ENCODE peak calls at places on chromosomes 3 and 15, in ten cellular contexts. P is fibroblast of lung; D is uterus; O is CD4-positive, alpha-beta T cell; T is fibroblast of mammary gland; Z is neural progenitor cell; W is body of pancreas; V is breast epithelium; U is mesothelial cell of epicardium; C is WTC11. L is an unnamed sample.

GRCh38 chr15:26872206-26872605 is 5.3 kb downstream of the GABRA5 start:
- DNase-seq in P (no peak), D (no peak), O (no peak), T (no peak), Z (peak), W (no peak), V (no peak), U (no peak), C (no peak), L (no peak)

GRCh38 chr3:45225465-45226205 is 452 bp downstream of the TMEM158 start:
- DNase-seq in P (peak), D (no peak), O (peak), T (no peak), Z (peak), W (no peak), V (no peak), U (peak), C (peak), L (peak)

GRCh38 chr3:18656410-18656809 is 231.3 kb upstream of the SATB1 start:
- DNase-seq in P (no peak), D (no peak), O (no peak), T (no peak), Z (no peak), W (no peak), V (no peak), U (no peak), C (no peak), L (no peak)

GRCh38 chr15:98904466-98905048 is 103.0 kb downstream of the PGPEP1L start:
- DNase-seq in P (peak), D (no peak), O (no peak), T (peak), Z (peak), W (no peak), V (no peak), U (no peak), C (peak), L (peak)

GRCh38 chr3:36650271-36650671 is 114.1 kb downstream of the DCLK3 start:
- DNase-seq in P (peak), D (no peak), O (no peak), T (no peak), Z (no peak), W (no peak), V (no peak), U (no peak), C (no peak), L (no peak)

GRCh38 chr3:128864351-128864811 is 15.0 kb upstream of the ACAD9 start:
- DNase-seq in P (no peak), D (peak), O (no peak), T (peak), Z (peak), W (peak), V (no peak), U (no peak), C (no peak), L (no peak)

GRCh38 chr3:63029326-63029725 is 154.1 kb upstream of the CADPS start:
- DNase-seq in P (no peak), D (no peak), O (no peak), T (no peak), Z (no peak), W (no peak), V (no peak), U (no peak), C (no peak), L (no peak)

GRCh38 chr15:57592426-57592825 is 722 bp downstream of the MYZAP start:
- DNase-seq in P (no peak), D (no peak), O (no peak), T (no peak), Z (no peak), W (no peak), V (no peak), U (no peak), C (no peak), L (no peak)

GRCh38 chr3:172591876-172592771 is 68.9 kb upstream of the TNFSF10 start:
- DNase-seq in P (peak), D (no peak), O (peak), T (no peak), Z (no peak), W (no peak), V (no peak), U (no peak), C (no peak), L (no peak)

GRCh38 chr3:124685481-124685880 is 44.8 kb upstream of the UMPS start:
- DNase-seq in P (peak), D (no peak), O (no peak), T (peak), Z (no peak), W (no peak), V (no peak), U (no peak), C (no peak), L (no peak)

GRCh38 chr3:135920275-135920674 is 45.3 kb upstream of the PPP2R3A start:
- DNase-seq in P (no peak), D (no peak), O (no peak), T (no peak), Z (no peak), W (no peak), V (no peak), U (no peak), C (no peak), L (no peak)

GRCh38 chr3:188962253-188963247 is 209.2 kb upstream of the TPRG1 start:
- DNase-seq in P (no peak), D (no peak), O (no peak), T (no peak), Z (no peak), W (no peak), V (no peak), U (no peak), C (no peak), L (no peak)

GRCh38 chr3:128461731-128462130 is 5.0 kb downstream of the DNAJB8 start:
- DNase-seq in P (no peak), D (no peak), O (no peak), T (no peak), Z (no peak), W (no peak), V (no peak), U (no peak), C (no peak), L (no peak)

GRCh38 chr15:80777137-80777536 is 2.0 kb upstream of the CEMIP start:
- DNase-seq in P (peak), D (no peak), O (no peak), T (peak), Z (no peak), W (peak), V (no peak), U (no peak), C (no peak), L (no peak)

GRCh38 chr15:100141304-100142080 is 200.3 kb downstream of the ADAMTS17 start:
- DNase-seq in P (peak), D (no peak), O (no peak), T (no peak), Z (no peak), W (no peak), V (no peak), U (no peak), C (no peak), L (no peak)

GRCh38 chr3:41274944-41275668 is 75.8 kb downstream of the CTNNB1 start:
- DNase-seq in P (peak), D (no peak), O (no peak), T (peak), Z (no peak), W (no peak), V (no peak), U (no peak), C (no peak), L (no peak)

GRCh38 chr3:128804017-128804816 is 75.2 kb upstream of the ACAD9 start:
- DNase-seq in P (peak), D (no peak), O (no peak), T (peak), Z (no peak), W (no peak), V (no peak), U (no peak), C (no peak), L (no peak)

GRCh38 chr3:192090586-192090985 is 629.6 kb downstream of the PYDC2 start:
- DNase-seq in P (peak), D (no peak), O (no peak), T (no peak), Z (peak), W (no peak), V (no peak), U (no peak), C (peak), L (no peak)

GRCh38 chr3:122893282-122893681 is 98.4 kb downstream of the SLC49A4 start:
- DNase-seq in P (peak), D (no peak), O (no peak), T (no peak), Z (no peak), W (no peak), V (no peak), U (no peak), C (no peak), L (no peak)

GRCh38 chr3:127887321-127887720 is 27.7 kb upstream of the KBTBD12 start:
- DNase-seq in P (peak), D (no peak), O (no peak), T (peak), Z (no peak), W (no peak), V (no peak), U (no peak), C (no peak), L (no peak)

GRCh38 chr3:40841131-40841530 is 316.4 kb downstream of the ZNF621 start:
- DNase-seq in P (no peak), D (no peak), O (no peak), T (no peak), Z (no peak), W (no peak), V (no peak), U (no peak), C (no peak), L (no peak)

GRCh38 chr15:42289166-42289565 is 15.9 kb upstream of the TMEM87A start:
- DNase-seq in P (no peak), D (no peak), O (no peak), T (no peak), Z (no peak), W (no peak), V (no peak), U (no peak), C (no peak), L (no peak)

GRCh38 chr3:185815391-185816282 is 9.2 kb downstream of the IGF2BP2 start:
- DNase-seq in P (peak), D (no peak), O (no peak), T (no peak), Z (peak), W (no peak), V (no peak), U (no peak), C (no peak), L (no peak)

GRCh38 chr15:73950479-73951043 is 24.3 kb downstream of the LOXL1 start:
- DNase-seq in P (no peak), D (no peak), O (no peak), T (peak), Z (no peak), W (peak), V (no peak), U (no peak), C (no peak), L (no peak)

GRCh38 chr3:129313415-129313982 is 34.8 kb downstream of the HMCES start:
- DNase-seq in P (no peak), D (no peak), O (peak), T (peak), Z (no peak), W (peak), V (peak), U (no peak), C (no peak), L (no peak)

GRCh38 chr3:64300790-64301423 is 75.6 kb upstream of the PRICKLE2 start:
- DNase-seq in P (peak), D (no peak), O (no peak), T (peak), Z (no peak), W (no peak), V (no peak), U (no peak), C (no peak), L (no peak)

GRCh38 chr3:10930641-10931040 is 61.9 kb upstream of the SLC6A1 start:
- DNase-seq in P (no peak), D (no peak), O (no peak), T (no peak), Z (no peak), W (no peak), V (no peak), U (no peak), C (no peak), L (no peak)

GRCh38 chr3:55615694-55616310 is 128.7 kb upstream of the WNT5A start:
- DNase-seq in P (no peak), D (no peak), O (no peak), T (no peak), Z (peak), W (peak), V (peak), U (no peak), C (peak), L (no peak)

GRCh38 chr3:169232863-169233262 is 430.6 kb downstream of the MECOM start:
- DNase-seq in P (peak), D (no peak), O (no peak), T (peak), Z (no peak), W (no peak), V (no peak), U (no peak), C (no peak), L (no peak)

GRCh38 chr15:89052474-89052873 is 35.8 kb upstream of the ABHD2 start:
- DNase-seq in P (peak), D (no peak), O (no peak), T (peak), Z (no peak), W (peak), V (peak), U (no peak), C (no peak), L (no peak)

GRCh38 chr3:52528596-52529375 is 4.9 kb downstream of the NT5DC2 start:
- DNase-seq in P (no peak), D (no peak), O (no peak), T (no peak), Z (peak), W (no peak), V (no peak), U (no peak), C (peak), L (no peak)

GRCh38 chr15:68492855-68493254 is 60.9 kb upstream of the ITGA11 start:
- DNase-seq in P (peak), D (peak), O (no peak), T (peak), Z (no peak), W (no peak), V (no peak), U (no peak), C (no peak), L (no peak)

DNA sequence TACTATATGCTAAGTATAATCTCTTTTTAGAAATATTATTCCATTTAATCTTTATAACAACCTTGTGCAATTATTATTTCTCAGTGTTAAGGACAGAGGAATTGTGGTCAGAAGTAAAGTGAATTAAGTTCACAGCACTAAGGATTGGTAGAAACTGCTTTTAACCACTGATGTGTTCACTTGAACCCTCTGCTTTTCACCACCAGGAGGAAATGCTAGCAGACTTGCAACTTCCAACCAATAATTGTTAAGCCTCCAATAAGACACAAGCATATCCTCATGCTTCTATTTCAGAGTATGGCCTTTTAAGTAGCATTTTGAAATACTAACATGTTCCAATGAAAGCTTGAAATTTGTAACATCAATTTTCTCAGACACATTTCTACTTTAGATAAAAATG is 527.4 kb downstream of the SI start:
- DNase-seq in P (no peak), D (no peak), O (no peak), T (no peak), Z (no peak), W (no peak), V (no peak), U (no peak), C (no peak), L (no peak)
- TF ChIP-seq CTCF in P (no peak), D (no peak), O (no peak), T (no peak), Z (peak), W (no peak), V (no peak), U (no peak), C (no peak), L (peak)

GRCh38 chr3:14231998-14232501 is 53.4 kb downstream of the LSM3 start:
- DNase-seq in P (peak), D (no peak), O (no peak), T (no peak), Z (no peak), W (no peak), V (no peak), U (no peak), C (no peak), L (no peak)

GRCh38 chr3:14231145-14231990 is 52.8 kb downstream of the LSM3 start:
- DNase-seq in P (no peak), D (no peak), O (no peak), T (no peak), Z (no peak), W (no peak), V (no peak), U (no peak), C (no peak), L (no peak)

GRCh38 chr3:14228611-14229470 is 50.2 kb downstream of the LSM3 start:
- DNase-seq in P (no peak), D (no peak), O (no peak), T (no peak), Z (no peak), W (no peak), V (no peak), U (no peak), C (no peak), L (no peak)

GRCh38 chr3:14227866-14228265 is 49.2 kb downstream of the LSM3 start:
- DNase-seq in P (no peak), D (no peak), O (no peak), T (no peak), Z (no peak), W (no peak), V (no peak), U (no peak), C (no peak), L (no peak)

DNA sequence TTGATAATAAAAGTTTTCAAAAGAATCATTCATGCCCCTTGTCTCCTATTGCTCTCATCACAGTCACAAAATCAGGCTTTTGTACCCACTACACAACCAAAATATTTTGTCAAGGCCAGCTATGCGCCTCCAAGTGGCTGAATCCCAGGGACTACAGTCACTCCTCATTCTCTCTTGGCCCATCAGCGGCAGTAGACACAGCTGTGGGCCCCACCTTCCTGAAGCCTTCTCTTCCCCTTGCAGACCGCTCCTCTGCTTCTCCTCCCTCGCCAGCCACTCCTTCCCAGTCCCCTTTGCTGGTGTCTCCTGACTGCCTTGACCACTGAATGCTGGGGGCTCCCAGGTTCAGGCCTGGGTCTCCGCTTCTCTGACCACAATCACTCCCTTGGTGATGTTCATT is 52.1 kb downstream of the LSM3 start:
- DNase-seq in P (no peak), D (no peak), O (no peak), T (no peak), Z (no peak), W (no peak), V (no peak), U (no peak), C (no peak), L (no peak)
- TF ChIP-seq CTCF in P (no peak), D (no peak), O (no peak), T (no peak), Z (no peak), W (no peak), V (no peak), U (no peak), C (no peak), L (no peak)

GRCh38 chr3:4517095-4517494 is 23.9 kb downstream of the ITPR1 start:
- DNase-seq in P (no peak), D (no peak), O (no peak), T (no peak), Z (no peak), W (no peak), V (no peak), U (no peak), C (no peak), L (no peak)

GRCh38 chr3:4520013-4520881 is 27.1 kb downstream of the ITPR1 start:
- DNase-seq in P (no peak), D (no peak), O (no peak), T (no peak), Z (no peak), W (no peak), V (no peak), U (no peak), C (no peak), L (no peak)

GRCh38 chr3:4514321-4514720 is 21.2 kb downstream of the ITPR1 start:
- DNase-seq in P (no peak), D (no peak), O (no peak), T (no peak), Z (no peak), W (no peak), V (no peak), U (no peak), C (no peak), L (no peak)

GRCh38 chr3:4515896-4516295 is 22.7 kb downstream of the ITPR1 start:
- DNase-seq in P (no peak), D (no peak), O (no peak), T (no peak), Z (no peak), W (peak), V (peak), U (no peak), C (no peak), L (no peak)

DNA sequence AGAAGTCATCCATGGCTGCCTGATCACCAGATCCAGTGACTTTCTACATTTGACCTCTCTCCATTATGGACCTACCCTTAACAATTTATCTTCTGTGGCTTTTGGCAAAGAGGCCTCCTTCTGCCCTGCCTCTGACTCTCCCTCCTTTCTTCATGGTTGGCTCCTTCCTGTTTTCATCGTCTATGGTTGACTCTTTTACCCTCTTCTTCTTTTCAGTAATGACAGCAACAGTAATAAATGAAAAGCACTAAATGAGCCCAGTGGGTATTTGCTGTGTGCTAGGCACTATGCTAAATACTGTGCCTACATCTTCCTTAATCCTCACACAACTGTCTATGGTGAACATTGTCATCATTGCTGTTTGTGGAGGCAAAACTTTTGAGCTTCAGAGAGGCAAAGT is 24.5 kb downstream of the ITPR1 start:
- DNase-seq in P (no peak), D (no peak), O (no peak), T (no peak), Z (no peak), W (no peak), V (no peak), U (no peak), C (no peak), L (no peak)
- TF ChIP-seq CTCF in P (no peak), D (no peak), O (no peak), T (no peak), Z (no peak), W (no peak), V (no peak), U (no peak), C (no peak), L (no peak)

DNA sequence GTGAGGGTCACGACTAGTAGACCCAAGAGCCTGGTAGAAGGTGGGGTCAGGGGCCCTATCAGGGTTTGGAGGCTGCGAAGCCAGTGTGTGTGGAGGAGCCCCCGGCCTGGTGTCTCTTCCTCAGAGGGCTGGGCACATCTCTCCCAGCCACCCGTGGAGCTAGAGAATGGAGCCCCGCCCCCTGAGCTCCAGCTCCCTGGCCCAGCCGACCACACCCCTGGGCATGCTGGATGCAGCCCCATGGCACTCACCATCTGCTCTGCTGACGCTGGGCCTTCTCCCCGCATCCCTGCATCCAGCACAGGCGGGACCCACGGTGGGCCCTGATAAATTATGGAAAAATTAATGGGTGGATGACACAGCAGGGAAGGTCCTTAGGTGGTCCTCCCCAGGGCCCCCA is 17.5 kb downstream of the ANKRD63 start:
- DNase-seq in P (no peak), D (no peak), O (no peak), T (no peak), Z (no peak), W (no peak), V (no peak), U (no peak), C (no peak), L (no peak)
- TF ChIP-seq CTCF in P (no peak), D (no peak), O (no peak), T (no peak), Z (no peak), W (no peak), V (no peak), U (no peak), C (no peak), L (no peak)

GRCh38 chr3:66803206-66803605 is 194.9 kb upstream of the KBTBD8 start:
- DNase-seq in P (no peak), D (no peak), O (no peak), T (no peak), Z (peak), W (no peak), V (no peak), U (no peak), C (no peak), L (no peak)
- TF ChIP-seq CTCF in P (peak), D (no peak), O (no peak), T (peak), Z (peak), W (no peak), V (no peak), U (no peak), C (peak), L (peak)

DNA sequence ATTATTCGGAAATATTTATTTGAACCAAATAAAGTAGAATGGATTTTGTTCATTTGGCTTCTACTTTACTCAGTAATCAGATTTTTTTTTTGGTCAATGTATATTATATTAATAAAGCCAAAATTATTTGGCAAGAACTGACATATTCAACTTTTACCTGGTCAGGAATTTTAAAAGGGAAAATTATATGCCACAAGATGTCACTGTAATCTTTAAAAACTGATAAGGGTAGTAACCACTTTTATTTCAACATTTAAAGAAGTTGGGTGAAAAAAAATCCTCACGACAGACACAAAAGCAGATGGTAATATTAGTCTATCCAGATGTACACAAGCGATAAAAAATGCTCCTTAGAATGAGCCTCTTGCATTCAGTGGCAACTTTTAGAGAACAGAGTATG is 101.9 kb downstream of the SERPINI1 start:
- DNase-seq in P (no peak), D (no peak), O (no peak), T (peak), Z (no peak), W (no peak), V (no peak), U (no peak), C (no peak), L (no peak)
- TF ChIP-seq CTCF in P (peak), D (no peak), O (no peak), T (peak), Z (no peak), W (no peak), V (no peak), U (no peak), C (no peak), L (peak)